ENCODE peak calls at places on chromosomes 6 and 20, in ten cellular contexts. L is right lobe of liver; N is T-helper 2 cell; I is GM04504; C is SK-N-DZ; U is left ventricle myocardium inferior; Q is ELR; Y is stimulated activated CD8-positive, alpha-beta memory T cell treated with anti-CD3 and anti-CD28 coated beads, Interleukin-2, amount 100 ng/mL, for 48 hours; W is HEK293T; X is stimulated activated CD4-positive, alpha-beta T cell treated with anti-CD3 and anti-CD28 coated beads, Interleukin-15, amount 100 ng/mL, for 48 hours. A is an unnamed sample.

GRCh38 chr20:36792422-36792821 is 18.9 kb upstream of the DSN1 start:
- DNase-seq in X (no peak), N (no peak), U (no peak), I (no peak), W (peak; percentile 70), Q (peak; percentile 87), C (peak; percentile 62), Y (no peak), L (no peak), A (no peak)

GRCh38 chr6:167124753-167125152 is 1.9 kb downstream of the CCR6 start:
- DNase-seq in I (no peak), Q (no peak), Y (no peak), C (no peak), X (no peak), N (no peak), L (no peak), U (no peak), W (no peak), A (no peak)

GRCh38 chr6:70222350-70222749 is 80.5 kb downstream of the COL9A1 start:
- DNase-seq in Q (no peak), X (no peak), C (no peak), U (no peak), W (no peak), N (no peak), Y (no peak), L (no peak), I (no peak), A (no peak)

GRCh38 chr6:84766118-84766683 is 1.8 kb upstream of the TBX18 start:
- DNase-seq in N (no peak), U (peak; percentile 54), Y (no peak), I (no peak), C (no peak), W (no peak), Q (no peak), X (no peak), L (no peak), A (no peak)

GRCh38 chr6:114634016-114634415 is 291.2 kb upstream of the HS3ST5 start:
- DNase-seq in N (no peak), X (no peak), W (no peak), Q (no peak), C (no peak), U (no peak), Y (no peak), I (no peak), L (no peak), A (no peak)

GRCh38 chr20:62995481-62995880 is 11.3 kb downstream of the BHLHE23 start:
- DNase-seq in L (no peak), U (no peak), C (no peak), Q (no peak), N (no peak), I (no peak), X (no peak), Y (no peak), W (no peak), A (no peak)

GRCh38 chr6:83707829-83708545 is 914 bp downstream of the SNAP91 start:
- DNase-seq in I (no peak), U (no peak), W (peak; percentile 33), L (no peak), Q (no peak), Y (no peak), N (no peak), C (peak; percentile 78), X (no peak), A (no peak)

GRCh38 chr20:43731469-43731868 is 4.7 kb upstream of the GTSF1L start:
- DNase-seq in Y (no peak), U (no peak), L (no peak), N (no peak), I (no peak), X (no peak), C (no peak), Q (peak; percentile 86), W (no peak), A (no peak)

GRCh38 chr20:50680106-50680960 is 11.0 kb downstream of the RIPOR3 start:
- DNase-seq in Q (peak; percentile 30), N (no peak), C (no peak), X (no peak), U (no peak), Y (no peak), L (peak; percentile 95), I (no peak), W (no peak), A (no peak)

GRCh38 chr6:70527071-70527737 is 39.5 kb upstream of the SDHAF4 start:
- DNase-seq in U (no peak), W (no peak), C (no peak), L (no peak), Q (peak; percentile 6), I (no peak), N (no peak), X (no peak), Y (no peak), A (no peak)